ENCODE peak calls at places on chromosomes 5 and 9, in five cellular contexts. One of them, this sample, is unnamed.

GRCh38 chr9:69307446-69308216 is 17.4 kb upstream of the ENTREP1 start:
- DNase-seq in colonic mucosa: no peak
- DNase-seq in psoas muscle: no peak
- DNase-seq in lung: peak; percentile 72
- DNase-seq in heart right ventricle: no peak
- DNase-seq in this sample: no peak

GRCh38 chr5:141507387-141508091 is 18.7 kb downstream of the PCDHGC5 start:
- DNase-seq in colonic mucosa: no peak
- DNase-seq in lung: no peak
- DNase-seq in heart right ventricle: peak; percentile 64
- DNase-seq in psoas muscle: peak; percentile 78
- DNase-seq in this sample: no peak

GRCh38 chr5:31909073-31909472 is 265.0 kb downstream of the GOLPH3 start:
- DNase-seq in heart right ventricle: no peak
- DNase-seq in lung: no peak
- DNase-seq in psoas muscle: no peak
- DNase-seq in colonic mucosa: no peak
- DNase-seq in this sample: no peak

GRCh38 chr9:89386206-89386605 is 67.9 kb downstream of the SECISBP2 start:
- DNase-seq in psoas muscle: no peak
- DNase-seq in heart right ventricle: no peak
- DNase-seq in colonic mucosa: no peak
- DNase-seq in lung: no peak
- DNase-seq in this sample: no peak

GRCh38 chr5:59517926-59518585 is 375.5 kb downstream of the PDE4D start:
- DNase-seq in colonic mucosa: no peak
- DNase-seq in psoas muscle: no peak
- DNase-seq in heart right ventricle: no peak
- DNase-seq in lung: no peak
- DNase-seq in this sample: no peak

GRCh38 chr5:64807505-64807904 is 38.8 kb downstream of the CWC27 start:
- DNase-seq in psoas muscle: no peak
- DNase-seq in lung: no peak
- DNase-seq in colonic mucosa: no peak
- DNase-seq in heart right ventricle: no peak
- DNase-seq in this sample: no peak

GRCh38 chr5:116652196-116652729 is 77.6 kb upstream of the SEMA6A start:
- DNase-seq in heart right ventricle: peak; percentile 76
- DNase-seq in lung: peak; percentile 32
- DNase-seq in colonic mucosa: no peak
- DNase-seq in psoas muscle: peak; percentile 76
- DNase-seq in this sample: no peak

GRCh38 chr5:152542741-152543140 is 137.7 kb upstream of the NMUR2 start:
- DNase-seq in lung: no peak
- DNase-seq in heart right ventricle: no peak
- DNase-seq in colonic mucosa: no peak
- DNase-seq in psoas muscle: no peak
- DNase-seq in this sample: no peak

GRCh38 chr5:168282120-168282519 is 9.3 kb upstream of the WWC1 start:
- DNase-seq in psoas muscle: no peak
- DNase-seq in colonic mucosa: no peak
- DNase-seq in heart right ventricle: no peak
- DNase-seq in lung: peak; percentile 60
- DNase-seq in this sample: no peak

GRCh38 chr9:109473329-109473728 is 24.8 kb downstream of the PTPN3 start:
- DNase-seq in psoas muscle: no peak
- DNase-seq in lung: no peak
- DNase-seq in heart right ventricle: no peak
- DNase-seq in colonic mucosa: no peak
- DNase-seq in this sample: no peak

GRCh38 chr5:17619353-17619752 is 9.2 kb downstream of the TAF11L12 start:
- DNase-seq in psoas muscle: no peak
- DNase-seq in heart right ventricle: no peak
- DNase-seq in lung: no peak
- DNase-seq in colonic mucosa: no peak
- DNase-seq in this sample: no peak

GRCh38 chr9:136726631-136727191 is 14.3 kb downstream of the DIPK1B start:
- DNase-seq in colonic mucosa: no peak
- DNase-seq in psoas muscle: no peak
- DNase-seq in lung: no peak
- DNase-seq in heart right ventricle: no peak
- DNase-seq in this sample: no peak

GRCh38 chr5:173202266-173202875 is 32.6 kb downstream of the NKX2-5 start:
- DNase-seq in heart right ventricle: no peak
- DNase-seq in psoas muscle: no peak
- DNase-seq in colonic mucosa: no peak
- DNase-seq in lung: no peak
- DNase-seq in this sample: no peak

GRCh38 chr9:7169717-7170348 is 412.1 kb downstream of the KDM4C start:
- DNase-seq in psoas muscle: no peak
- DNase-seq in colonic mucosa: no peak
- DNase-seq in lung: no peak
- DNase-seq in heart right ventricle: no peak
- DNase-seq in this sample: no peak

GRCh38 chr5:140240987-140241706 is 61.8 kb downstream of the PFDN1 start:
- DNase-seq in heart right ventricle: peak; percentile 95
- DNase-seq in lung: peak; percentile 78
- DNase-seq in psoas muscle: peak; percentile 96
- DNase-seq in colonic mucosa: peak; percentile 92
- DNase-seq in this sample: peak; percentile 90

GRCh38 chr5:127228540-127229184 is 61.9 kb upstream of the MEGF10 start:
- DNase-seq in colonic mucosa: no peak
- DNase-seq in psoas muscle: no peak
- DNase-seq in lung: no peak
- DNase-seq in heart right ventricle: no peak
- DNase-seq in this sample: no peak

GRCh38 chr9:114792396-114792795 is 13.4 kb downstream of the TNFSF15 start:
- DNase-seq in colonic mucosa: no peak
- DNase-seq in heart right ventricle: no peak
- DNase-seq in psoas muscle: no peak
- DNase-seq in lung: no peak
- DNase-seq in this sample: no peak

GRCh38 chr5:96657068-96657467 is 5.1 kb upstream of the CAST start:
- DNase-seq in lung: no peak
- DNase-seq in colonic mucosa: peak; percentile 70
- DNase-seq in psoas muscle: no peak
- DNase-seq in heart right ventricle: no peak
- DNase-seq in this sample: no peak

GRCh38 chr9:69985971-69986370 is 57.7 kb upstream of the MAMDC2 start:
- DNase-seq in psoas muscle: no peak
- DNase-seq in heart right ventricle: no peak
- DNase-seq in lung: no peak
- DNase-seq in colonic mucosa: no peak
- DNase-seq in this sample: no peak

GRCh38 chr9:35948901-35949318 is 9.0 kb downstream of the OR2S2 start:
- DNase-seq in lung: peak; percentile 56
- DNase-seq in heart right ventricle: no peak
- DNase-seq in colonic mucosa: peak; percentile 63
- DNase-seq in psoas muscle: no peak
- DNase-seq in this sample: no peak

GRCh38 chr9:73089304-73089985 is 62.2 kb upstream of the ANXA1 start:
- DNase-seq in psoas muscle: no peak
- DNase-seq in lung: no peak
- DNase-seq in heart right ventricle: no peak
- DNase-seq in colonic mucosa: no peak
- DNase-seq in this sample: no peak

GRCh38 chr9:71767421-71768321 is 642 bp downstream of the CEMIP2 start:
- DNase-seq in colonic mucosa: peak; percentile 54
- DNase-seq in lung: no peak
- DNase-seq in psoas muscle: peak; percentile 50
- DNase-seq in heart right ventricle: peak; percentile 14
- DNase-seq in this sample: peak; percentile 76

GRCh38 chr5:73114029-73114688 is 6.2 kb upstream of the TMEM171 start:
- DNase-seq in heart right ventricle: no peak
- DNase-seq in colonic mucosa: no peak
- DNase-seq in psoas muscle: no peak
- DNase-seq in lung: no peak
- DNase-seq in this sample: no peak

GRCh38 chr9:7782390-7783120 is 17.0 kb downstream of the DMAC1 start:
- DNase-seq in heart right ventricle: no peak
- DNase-seq in lung: no peak
- DNase-seq in colonic mucosa: no peak
- DNase-seq in psoas muscle: no peak
- DNase-seq in this sample: no peak

GRCh38 chr9:119369670-119370366 is 583 bp upstream of the BRINP1 start:
- DNase-seq in lung: no peak
- DNase-seq in colonic mucosa: no peak
- DNase-seq in heart right ventricle: no peak
- DNase-seq in psoas muscle: no peak
- DNase-seq in this sample: no peak

GRCh38 chr9:37302277-37302676 is 120.2 kb upstream of the GRHPR start:
- DNase-seq in colonic mucosa: no peak
- DNase-seq in lung: no peak
- DNase-seq in heart right ventricle: no peak
- DNase-seq in psoas muscle: no peak
- DNase-seq in this sample: no peak

GRCh38 chr5:39674209-39675082 is 249.7 kb upstream of the DAB2 start:
- DNase-seq in heart right ventricle: no peak
- DNase-seq in psoas muscle: no peak
- DNase-seq in lung: no peak
- DNase-seq in colonic mucosa: no peak
- DNase-seq in this sample: no peak

GRCh38 chr5:113090336-113091106 is 113.9 kb downstream of the DCP2 start:
- DNase-seq in colonic mucosa: no peak
- DNase-seq in heart right ventricle: no peak
- DNase-seq in lung: no peak
- DNase-seq in psoas muscle: no peak
- DNase-seq in this sample: no peak
- TF ChIP-seq CTCF in colonic mucosa: no peak
- TF ChIP-seq CTCF in heart right ventricle: peak; percentile 7
- TF ChIP-seq CTCF in lung: no peak
- TF ChIP-seq CTCF in psoas muscle: no peak
- TF ChIP-seq CTCF in this sample: no peak

DNA sequence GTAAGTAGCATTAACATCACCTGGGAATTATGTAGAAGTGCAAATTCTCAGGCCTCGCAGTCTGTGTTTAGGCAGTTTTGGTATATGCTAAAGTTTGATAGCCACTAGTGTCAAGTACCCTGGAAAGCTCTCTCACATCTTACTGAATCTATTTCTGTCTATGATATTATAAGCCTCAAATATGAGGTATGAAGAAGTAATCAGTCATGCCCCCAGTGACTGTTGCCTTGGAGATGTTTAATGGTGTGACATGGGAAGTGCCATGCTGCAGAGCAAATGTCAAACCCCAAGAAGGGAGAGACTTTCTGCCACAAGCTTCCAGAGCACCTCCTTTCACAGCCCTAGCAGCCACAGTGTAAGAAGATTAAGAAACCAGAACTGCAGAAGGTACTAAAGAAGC is 9.8 kb upstream of the PDE8B start:
- DNase-seq in lung: no peak
- DNase-seq in psoas muscle: no peak
- DNase-seq in colonic mucosa: no peak
- DNase-seq in heart right ventricle: no peak
- DNase-seq in this sample: no peak
- H3K4me3 ChIP-seq in lung: no peak overlapping the region
- H3K4me3 ChIP-seq in psoas muscle: no peak overlapping the region
- H3K4me3 ChIP-seq in colonic mucosa: no peak overlapping the region
- H3K4me3 ChIP-seq in heart right ventricle: no peak overlapping the region
- H3K4me3 ChIP-seq in this sample: no peak overlapping the region

GRCh38 chr5:142798099-142798768 is 28.1 kb downstream of the ARHGAP26 start:
- DNase-seq in lung: peak; percentile 47
- DNase-seq in colonic mucosa: no peak
- DNase-seq in heart right ventricle: no peak
- DNase-seq in psoas muscle: no peak
- DNase-seq in this sample: no peak
- H3K27ac ChIP-seq in lung: no peak overlapping the region
- H3K27ac ChIP-seq in colonic mucosa: peak overlapping the region; percentile 56
- H3K27ac ChIP-seq in heart right ventricle: no peak overlapping the region
- H3K27ac ChIP-seq in psoas muscle: no peak overlapping the region
- H3K27ac ChIP-seq in this sample: peak overlapping the region; percentile 74

GRCh38 chr9:5571629-5572232 is 57.2 kb upstream of the RIC1 start:
- DNase-seq in heart right ventricle: no peak
- DNase-seq in colonic mucosa: no peak
- DNase-seq in lung: no peak
- DNase-seq in psoas muscle: no peak
- DNase-seq in this sample: no peak

GRCh38 chr9:5574998-5575397 is 53.9 kb upstream of the RIC1 start:
- DNase-seq in lung: no peak
- DNase-seq in colonic mucosa: no peak
- DNase-seq in heart right ventricle: no peak
- DNase-seq in psoas muscle: no peak
- DNase-seq in this sample: no peak

GRCh38 chr9:5578018-5578697 is 50.7 kb upstream of the RIC1 start:
- DNase-seq in psoas muscle: no peak
- DNase-seq in colonic mucosa: no peak
- DNase-seq in lung: no peak
- DNase-seq in heart right ventricle: no peak
- DNase-seq in this sample: no peak

GRCh38 chr9:5577225-5577624 is 51.7 kb upstream of the RIC1 start:
- DNase-seq in lung: no peak
- DNase-seq in heart right ventricle: no peak
- DNase-seq in psoas muscle: no peak
- DNase-seq in colonic mucosa: no peak
- DNase-seq in this sample: no peak

DNA sequence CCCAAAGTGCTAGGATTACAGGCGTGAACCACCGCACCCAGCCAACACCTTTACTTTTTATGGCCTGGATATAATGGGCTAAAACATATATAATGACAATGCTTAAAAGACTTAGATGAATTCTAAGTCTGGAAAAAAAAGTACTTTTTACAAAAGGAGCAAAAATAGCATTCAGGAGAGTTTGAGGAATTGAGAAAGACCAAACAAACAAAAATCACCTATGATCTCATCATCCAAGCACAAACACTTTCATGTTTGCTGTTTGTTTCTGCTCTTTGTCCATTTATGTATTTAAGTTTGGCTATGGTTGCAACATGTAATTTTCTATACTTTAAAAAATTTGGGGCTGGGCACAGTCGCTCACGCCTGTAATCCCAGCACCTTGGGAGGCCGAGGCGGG is 54.8 kb upstream of the RIC1 start:
- DNase-seq in heart right ventricle: no peak
- DNase-seq in lung: no peak
- DNase-seq in colonic mucosa: no peak
- DNase-seq in psoas muscle: no peak
- DNase-seq in this sample: no peak
- TF ChIP-seq CTCF in heart right ventricle: no peak
- TF ChIP-seq CTCF in lung: no peak
- TF ChIP-seq CTCF in colonic mucosa: no peak
- TF ChIP-seq CTCF in psoas muscle: no peak
- TF ChIP-seq CTCF in this sample: no peak

GRCh38 chr9:125586173-125586512 is 120.9 kb downstream of the MAPKAP1 start:
- DNase-seq in heart right ventricle: no peak
- DNase-seq in colonic mucosa: peak; percentile 60
- DNase-seq in psoas muscle: no peak
- DNase-seq in lung: no peak
- DNase-seq in this sample: no peak

GRCh38 chr9:125589287-125589686 is 117.7 kb downstream of the MAPKAP1 start:
- DNase-seq in psoas muscle: no peak
- DNase-seq in heart right ventricle: no peak
- DNase-seq in colonic mucosa: no peak
- DNase-seq in lung: no peak
- DNase-seq in this sample: no peak

GRCh38 chr9:125580701-125581286 is 126.2 kb downstream of the MAPKAP1 start:
- DNase-seq in lung: no peak
- DNase-seq in colonic mucosa: no peak
- DNase-seq in heart right ventricle: no peak
- DNase-seq in psoas muscle: no peak
- DNase-seq in this sample: no peak

GRCh38 chr9:125587819-125588460 is 119.1 kb downstream of the MAPKAP1 start:
- DNase-seq in psoas muscle: no peak
- DNase-seq in lung: no peak
- DNase-seq in heart right ventricle: no peak
- DNase-seq in colonic mucosa: no peak
- DNase-seq in this sample: no peak

GRCh38 chr9:125585503-125586172 is 121.4 kb downstream of the MAPKAP1 start:
- DNase-seq in heart right ventricle: no peak
- DNase-seq in colonic mucosa: no peak
- DNase-seq in lung: no peak
- DNase-seq in psoas muscle: no peak
- DNase-seq in this sample: no peak
- H3K4me3 ChIP-seq in heart right ventricle: no peak overlapping the region
- H3K4me3 ChIP-seq in colonic mucosa: no peak overlapping the region
- H3K4me3 ChIP-seq in lung: no peak overlapping the region
- H3K4me3 ChIP-seq in psoas muscle: no peak overlapping the region
- H3K4me3 ChIP-seq in this sample: no peak overlapping the region

This sample was measured in coronary artery.